ENCODE peak calls at places on chromosomes 7 and 10, in four cellular contexts. I is MM.1S, Y is HCT116, N is hepatocyte. J is an unnamed sample. For H4K20me1 and H3K4me1, the result is how much of the 10 kb centered on the place peaks cover.

GRCh38 chr7:84136336-84136735 is 58.3 kb downstream of the SEMA3A start:
- DNase-seq in I (no peak), N (no peak), Y (no peak), J (no peak)

GRCh38 chr7:115654384-115655181 is 376.0 kb downstream of the TFEC start:
- DNase-seq in I (no peak), Y (no peak), N (no peak), J (peak)

GRCh38 chr7:158728911-158729645 is 24.5 kb upstream of the NCAPG2 start:
- DNase-seq in N (no peak), Y (no peak), I (no peak), J (no peak)

GRCh38 chr7:140005754-140006503 is 56.8 kb downstream of the PARP12 start:
- DNase-seq in N (peak), Y (peak), I (no peak), J (peak)

GRCh38 chr7:12322287-12322902 is 81.3 kb downstream of the VWDE start:
- DNase-seq in N (peak), I (peak), Y (peak), J (peak)

GRCh38 chr7:92873776-92874175 is 37.4 kb upstream of the CDK6 start:
- DNase-seq in I (no peak), N (no peak), Y (no peak), J (no peak)

GRCh38 chr7:139762886-139763285 is 14.9 kb downstream of the HIPK2 start:
- DNase-seq in N (no peak), Y (no peak), I (no peak), J (peak)

GRCh38 chr7:133109816-133110215 is 27.9 kb upstream of the CHCHD3 start:
- DNase-seq in N (no peak), I (no peak), Y (no peak), J (no peak)

GRCh38 chr7:26112341-26112740 is 39.7 kb upstream of the NFE2L3 start:
- DNase-seq in I (no peak), Y (no peak), N (no peak), J (no peak)

GRCh38 chr7:36852931-36853330 is 128.6 kb upstream of the AOAH start:
- DNase-seq in Y (no peak), N (no peak), I (no peak), J (no peak)

GRCh38 chr7:111933614-111934013 is 272.6 kb downstream of the DOCK4 start:
- DNase-seq in N (peak), I (no peak), Y (no peak), J (no peak)

GRCh38 chr7:129657363-129657762 is 45.8 kb downstream of the NRF1 start:
- DNase-seq in N (no peak), Y (no peak), I (no peak), J (no peak)

GRCh38 chr7:26156454-26157365 is 4.7 kb downstream of the NFE2L3 start:
- DNase-seq in I (peak), Y (peak), N (peak), J (peak)

GRCh38 chr7:142642316-142642715 is 107.0 kb upstream of the PRSS1 start:
- DNase-seq in Y (no peak), N (no peak), I (no peak), J (no peak)

GRCh38 chr10:4181075-4181474 is 396.1 kb upstream of the KLF6 start:
- DNase-seq in I (no peak), N (no peak), Y (no peak), J (peak)

GRCh38 chr10:123043409-123043925 is 34.7 kb downstream of the ACADSB start:
- DNase-seq in I (peak), N (peak), Y (peak), J (peak)

GRCh38 chr7:127532151-127532550 is 53.2 kb downstream of the GCC1 start:
- DNase-seq in I (no peak), N (peak), Y (no peak), J (no peak)

GRCh38 chr10:127694580-127695193 is 42.3 kb upstream of the FOXI2 start:
- DNase-seq in N (peak), I (peak), Y (peak), J (peak)

GRCh38 chr7:128362670-128363069 is 1.2 kb upstream of the PRRT4 start:
- DNase-seq in N (no peak), I (no peak), Y (no peak), J (peak)

GRCh38 chr10:11823122-11823988 is at the start of gene PROSER2:
- DNase-seq in N (peak), Y (peak), I (no peak), J (peak)

GRCh38 chr7:151424799-151425198 is 15.0 kb upstream of the WDR86 start:
- DNase-seq in I (no peak), N (no peak), Y (no peak), J (peak)

GRCh38 chr10:126839094-126839761 is 66.0 kb upstream of the DOCK1 start:
- DNase-seq in Y (no peak), I (no peak), N (peak), J (no peak)

GRCh38 chr10:101080933-101081546 is 19.3 kb downstream of the KAZALD1 start:
- DNase-seq in Y (no peak), I (no peak), N (peak), J (peak)

GRCh38 chr10:74282853-74283205 is 131.8 kb downstream of the ADK start:
- DNase-seq in I (no peak), N (no peak), Y (no peak), J (peak)

GRCh38 chr7:46076527-46076926 is 155.5 kb upstream of the IGFBP3 start:
- DNase-seq in N (no peak), Y (no peak), I (no peak), J (no peak)

GRCh38 chr7:46162582-46162981 is 241.5 kb upstream of the IGFBP3 start:
- DNase-seq in Y (no peak), N (no peak), I (no peak), J (peak)

GRCh38 chr7:8212638-8213037 is 49.3 kb downstream of the ICA1 start:
- DNase-seq in I (no peak), Y (no peak), N (no peak), J (no peak)

GRCh38 chr7:1668932-1669485 is 1.1 kb upstream of the ELFN1 start:
- DNase-seq in Y (no peak), N (peak), I (no peak), J (peak)

GRCh38 chr10:5234106-5234877 is 37.7 kb downstream of the AKR1C4 start:
- DNase-seq in I (no peak), N (peak), Y (no peak), J (peak)

GRCh38 chr7:36048141-36048901 is 104.7 kb upstream of the EEPD1 start:
- DNase-seq in N (no peak), Y (no peak), I (no peak), J (peak)

GRCh38 chr7:10767771-10768170 is 205.9 kb upstream of the PHF14 start:
- DNase-seq in Y (no peak), I (no peak), N (no peak), J (no peak)

GRCh38 chr10:24453404-24453830 is 244.5 kb downstream of the KIAA1217 start:
- DNase-seq in I (no peak), Y (no peak), N (no peak), J (peak)

GRCh38 chr7:37376386-37376785 is 72.3 kb downstream of the ELMO1 start:
- DNase-seq in N (no peak), I (no peak), Y (no peak), J (no peak)

GRCh38 chr7:84176716-84177115 is 17.9 kb downstream of the SEMA3A start:
- DNase-seq in N (no peak), I (no peak), Y (no peak), J (peak)

GRCh38 chr7:32030904-32031692 is 39.1 kb downstream of the PDE1C start:
- DNase-seq in I (no peak), N (no peak), Y (no peak), J (peak)

GRCh38 chr7:32032211-32032610 is 38.0 kb downstream of the PDE1C start:
- DNase-seq in I (no peak), N (no peak), Y (no peak), J (no peak)

GRCh38 chr7:32036557-32036956 is 33.6 kb downstream of the PDE1C start:
- DNase-seq in I (peak), Y (no peak), N (no peak), J (peak)

GRCh38 chr7:32034052-32034451 is 36.2 kb downstream of the PDE1C start:
- DNase-seq in Y (no peak), I (no peak), N (peak), J (no peak)

GRCh38 chr7:32033006-32033405 is 37.2 kb downstream of the PDE1C start:
- DNase-seq in I (no peak), N (no peak), Y (no peak), J (peak)
- TF ChIP-seq EZH2phosphoT487 in I (no peak), N (no peak), Y (no peak), J (no peak)

DNA sequence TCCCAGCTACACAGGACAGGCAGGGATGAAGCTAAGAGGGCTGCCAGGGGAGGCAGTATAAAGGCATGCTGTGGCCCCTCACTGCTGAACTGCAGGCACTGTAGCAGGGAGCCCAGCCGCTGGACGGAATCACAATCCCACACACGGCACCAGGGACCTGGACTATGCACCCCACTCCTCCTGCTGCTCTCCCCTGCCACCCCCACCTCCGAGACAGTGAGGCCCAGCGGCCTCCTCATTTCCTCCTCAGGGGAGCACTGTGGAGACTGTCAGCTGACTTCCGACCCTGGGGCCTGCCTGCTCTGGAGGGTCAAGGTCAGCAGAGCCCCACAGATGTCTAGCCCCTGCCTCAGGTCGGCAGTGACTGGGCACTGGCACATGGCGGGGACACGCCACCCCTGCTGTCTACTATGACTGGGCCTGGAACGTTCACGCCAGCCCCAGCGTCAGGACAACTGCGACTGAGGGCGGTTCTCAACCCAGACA is 92.7 kb downstream of the FAM53B start:
- DNase-seq in N (no peak), I (no peak), Y (no peak), J (no peak)
- H4K20me1 ChIP-seq in N (under half), I (under half), Y (under half), J (under half)

DNA sequence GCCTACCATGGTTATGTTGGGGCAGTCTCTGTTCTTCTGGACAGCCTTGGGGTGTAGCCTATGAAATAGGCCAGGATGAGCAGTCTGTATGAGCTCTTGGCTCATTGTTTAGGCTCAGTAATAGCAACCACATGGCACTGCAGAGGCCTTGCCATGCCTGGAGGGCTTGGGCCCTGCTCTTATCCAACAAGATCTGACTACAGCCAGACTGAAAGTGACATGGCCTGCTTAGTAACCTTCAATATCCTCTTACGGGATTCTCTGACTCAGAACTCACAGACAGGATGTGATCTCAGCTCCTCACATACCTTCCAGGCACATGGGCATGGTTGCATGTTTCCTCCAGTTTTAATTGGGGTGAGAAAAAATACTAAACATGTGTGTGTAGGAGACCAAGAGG is 289.3 kb downstream of the PTEN start:
- DNase-seq in Y (peak), I (peak), N (peak), J (peak)
- H3K4me1 ChIP-seq in Y (under half), I (under half), N (under half), J (half or more)

DNA sequence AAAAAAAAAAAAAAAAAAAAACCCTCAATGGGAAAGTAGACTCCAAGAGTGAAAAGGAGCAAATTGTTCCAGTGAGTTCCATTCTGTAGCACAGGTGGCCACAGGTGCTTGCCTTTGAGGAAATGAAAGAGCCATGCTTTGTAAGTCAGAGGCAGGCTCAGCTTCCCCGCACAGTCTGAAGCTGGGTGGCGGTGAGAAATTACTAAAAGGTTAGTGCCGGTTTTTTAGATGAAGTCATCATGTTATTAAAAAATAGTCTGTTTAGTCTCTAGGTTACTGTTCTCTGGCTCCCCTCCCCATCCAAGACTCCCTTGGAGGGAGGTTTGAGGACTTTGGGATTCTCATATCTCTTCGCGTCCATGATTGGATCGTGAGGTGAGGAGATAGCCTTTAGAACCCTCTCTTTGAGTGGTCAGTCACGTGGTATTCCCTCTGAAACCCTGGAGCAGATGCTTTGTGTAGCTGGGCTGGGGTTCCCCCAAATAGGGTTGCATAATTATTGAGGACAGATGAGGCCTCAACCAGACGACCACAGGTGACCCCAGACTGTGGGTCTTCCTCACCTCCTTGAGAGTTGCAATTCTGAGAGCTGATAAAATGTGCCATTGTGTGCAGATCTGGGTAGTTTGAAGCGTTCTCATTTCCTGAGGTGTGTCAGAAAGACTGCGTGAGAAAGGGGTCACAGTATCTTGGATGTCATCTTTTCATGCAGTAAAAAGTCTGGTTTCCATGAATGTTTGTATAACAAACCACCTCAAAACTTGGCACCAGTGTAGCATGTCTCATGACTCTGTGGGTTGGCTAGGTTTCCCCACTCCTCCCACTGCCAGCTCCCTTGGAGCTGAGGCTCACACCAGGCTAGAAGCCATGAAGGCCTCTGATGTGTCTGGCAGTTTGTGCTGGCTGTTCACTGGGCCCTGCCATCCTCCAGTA is 27.1 kb downstream of the OGDH start:
- DNase-seq in Y (no peak), N (peak), I (peak), J (peak)
- TF ChIP-seq EZH2phosphoT487 in Y (no peak), N (no peak), I (no peak), J (no peak)

GRCh38 chr7:27184342-27185012 is 555 bp downstream of the HOXA11 start:
- DNase-seq in N (no peak), Y (no peak), I (no peak), J (peak)
- H4K20me1 ChIP-seq in N (under half), Y (under half), I (under half), J (under half)

DNA sequence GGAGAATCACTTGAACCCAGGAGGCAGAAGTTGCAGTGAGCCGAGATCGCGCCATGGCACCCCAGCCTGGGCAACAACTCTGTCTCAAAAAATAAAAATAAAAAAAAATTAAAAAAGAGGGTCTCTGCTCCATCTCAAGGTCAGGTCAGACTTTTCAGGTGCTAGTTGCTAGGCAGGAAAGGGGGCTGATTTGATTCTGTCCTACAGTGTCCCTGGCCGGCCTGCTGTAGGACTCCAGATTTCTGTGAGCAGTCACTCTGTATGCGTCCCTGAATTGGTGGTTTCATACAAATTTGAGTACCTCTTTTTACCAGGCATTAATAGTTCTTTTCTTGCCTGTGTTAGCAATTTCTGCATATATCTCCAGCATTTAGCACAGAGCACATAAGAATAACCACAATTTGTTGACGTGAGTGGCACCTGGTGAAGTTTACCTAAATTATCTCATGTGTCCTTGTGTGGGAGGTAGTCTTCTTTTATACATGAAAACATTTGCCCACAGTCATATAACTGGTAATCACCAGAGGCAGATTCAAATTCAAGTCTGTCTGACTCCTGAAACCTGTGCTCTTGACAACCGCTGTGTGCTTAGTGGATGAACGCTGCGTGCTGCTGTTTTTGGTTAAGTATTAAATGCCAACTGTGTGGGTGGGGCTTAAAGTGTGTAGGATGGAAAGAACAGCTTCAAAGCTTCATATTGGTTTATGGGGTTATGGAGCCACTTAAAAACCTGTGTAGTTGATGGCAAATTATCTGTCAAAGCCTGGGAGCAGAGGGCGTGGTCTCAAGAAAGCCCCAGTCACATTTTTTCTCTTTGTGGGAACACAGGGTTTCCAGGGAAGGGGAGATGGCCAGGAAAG is 3.2 kb upstream of the ZNF775 start:
- DNase-seq in Y (no peak), I (peak), N (no peak), J (no peak)
- H3K4me1 ChIP-seq in Y (under half), I (half or more), N (half or more), J (under half)

GRCh38 chr10:97763411-97763810 is 8.4 kb downstream of the SFRP5 start:
- DNase-seq in Y (no peak), N (no peak), I (no peak), J (no peak)
- TF ChIP-seq EZH2phosphoT487 in Y (no peak), N (no peak), I (no peak), J (no peak)

J was measured in GM23248.